ENCODE peak calls at places on chromosomes 2 and 18, in seven cellular contexts. S is Peyer's patch, G is heart left ventricle, T is gastrocnemius medialis, D is sigmoid colon, F is esophagus muscularis mucosa, K is adrenal gland. J is an unnamed sample.
A peak's percentile ranks its signal among the peaks of the same experiment; 100 is the strongest.

GRCh38 chr2:222837643-222838056 is 23.2 kb upstream of the ACSL3 start:
- DNase-seq in D (no peak), F (no peak), S (no peak), K (no peak), T (no peak), G (no peak), J (no peak)

GRCh38 chr2:57886196-57886786 is 160.3 kb upstream of the VRK2 start:
- DNase-seq in F (no peak), K (no peak), S (no peak), G (no peak), T (no peak), D (no peak), J (no peak)

GRCh38 chr2:207528980-207529329 is 807 bp upstream of the CREB1 start:
- DNase-seq in F (no peak), D (peak; percentile 82), T (peak; percentile 3), G (peak; percentile 46), K (no peak), S (peak; percentile 52), J (peak; percentile 35)

GRCh38 chr2:204948364-204948763 is 403.1 kb downstream of the PARD3B start:
- DNase-seq in G (no peak), T (no peak), S (no peak), K (no peak), D (no peak), F (no peak), J (no peak)

GRCh38 chr2:178478102-178478441 is 328 bp downstream of the FKBP7 start:
- DNase-seq in F (no peak), G (no peak), K (no peak), T (no peak), D (peak; percentile 60), S (no peak), J (peak; percentile 18)

GRCh38 chr2:36476411-36476810 is 120.8 kb downstream of the CRIM1 start:
- DNase-seq in D (no peak), F (no peak), G (no peak), T (no peak), K (no peak), S (no peak), J (no peak)

GRCh38 chr2:24509425-24509824 is 18.4 kb downstream of the NCOA1 start:
- DNase-seq in G (no peak), T (no peak), D (no peak), K (no peak), F (no peak), S (no peak), J (no peak)

GRCh38 chr2:207505728-207506127 is 24.0 kb upstream of the CREB1 start:
- DNase-seq in K (no peak), D (no peak), S (no peak), G (no peak), F (peak; percentile 62), T (no peak), J (no peak)

GRCh38 chr2:223888251-223888650 is 50.9 kb upstream of the AP1S3 start:
- DNase-seq in S (no peak), T (no peak), G (no peak), K (no peak), D (no peak), F (no peak), J (no peak)

GRCh38 chr2:3636586-3637310 is 21.3 kb upstream of the ALLC start:
- DNase-seq in K (no peak), S (no peak), F (no peak), T (no peak), G (no peak), D (peak; percentile 42), J (no peak)

GRCh38 chr2:241584446-241584845 is 25.9 kb downstream of the BOK start:
- DNase-seq in G (no peak), S (no peak), D (no peak), F (no peak), T (no peak), K (no peak), J (no peak)

GRCh38 chr18:33898427-33898826 is 320.4 kb downstream of the ASXL3 start:
- DNase-seq in T (no peak), F (no peak), K (no peak), D (no peak), G (no peak), S (no peak), J (no peak)

GRCh38 chr18:46843372-46843771 is 73.9 kb downstream of the PIAS2 start:
- DNase-seq in F (no peak), D (no peak), K (no peak), T (no peak), S (no peak), G (no peak), J (no peak)

GRCh38 chr2:145186303-145186702 is 666.4 kb upstream of the ZEB2 start:
- DNase-seq in G (peak; percentile 22), S (no peak), K (no peak), D (peak; percentile 69), T (no peak), F (no peak), J (no peak)

GRCh38 chr2:95323347-95324155 is 26.4 kb downstream of the KCNIP3 start:
- DNase-seq in D (no peak), F (no peak), S (no peak), G (no peak), K (no peak), T (no peak), J (peak; percentile 54)

GRCh38 chr2:241507430-241508239 is 749 bp downstream of the STK25 start:
- DNase-seq in K (peak; percentile 64), D (no peak), F (no peak), S (no peak), G (no peak), T (no peak), J (peak; percentile 61)

GRCh38 chr2:19763731-19764130 is 138.1 kb downstream of the TTC32 start:
- DNase-seq in T (no peak), G (no peak), K (no peak), D (no peak), F (no peak), S (no peak), J (no peak)

GRCh38 chr18:48949606-48950535 is 894 bp downstream of the SMAD7 start:
- DNase-seq in F (no peak), K (no peak), T (no peak), S (no peak), G (no peak), D (no peak), J (peak; percentile 66)

GRCh38 chr2:1653956-1654695 is 90.2 kb downstream of the PXDN start:
- DNase-seq in D (no peak), G (no peak), T (no peak), K (no peak), F (no peak), S (no peak), J (no peak)

GRCh38 chr2:165238295-165238694 is 919 bp upstream of the SCN2A start:
- DNase-seq in D (no peak), G (no peak), K (no peak), F (no peak), T (no peak), S (no peak), J (no peak)

GRCh38 chr2:118609138-118609537 is 238.3 kb downstream of the EN1 start:
- DNase-seq in D (no peak), F (no peak), K (no peak), T (no peak), S (no peak), G (no peak), J (no peak)

GRCh38 chr2:163713534-163714311 is 22.1 kb downstream of the FIGN start:
- DNase-seq in D (no peak), S (no peak), G (no peak), T (no peak), F (no peak), K (no peak), J (peak; percentile 24)

GRCh38 chr2:163708265-163708664 is 27.5 kb downstream of the FIGN start:
- DNase-seq in T (no peak), D (no peak), F (no peak), S (no peak), K (no peak), G (no peak), J (no peak)

GRCh38 chr2:163711699-163712098 is 24.1 kb downstream of the FIGN start:
- DNase-seq in T (no peak), S (no peak), F (no peak), K (no peak), D (no peak), G (no peak), J (no peak)

GRCh38 chr2:163709270-163709669 is 26.5 kb downstream of the FIGN start:
- DNase-seq in K (no peak), T (no peak), F (no peak), G (no peak), S (no peak), D (no peak), J (no peak)

GRCh38 chr2:163711244-163711643 is 24.6 kb downstream of the FIGN start:
- DNase-seq in G (no peak), F (no peak), D (no peak), S (no peak), T (no peak), K (no peak), J (no peak)
- TF ChIP-seq POLR2A in G (no peak), F (no peak), D (no peak), S (no peak), T (no peak), K (no peak), J (no peak)

DNA sequence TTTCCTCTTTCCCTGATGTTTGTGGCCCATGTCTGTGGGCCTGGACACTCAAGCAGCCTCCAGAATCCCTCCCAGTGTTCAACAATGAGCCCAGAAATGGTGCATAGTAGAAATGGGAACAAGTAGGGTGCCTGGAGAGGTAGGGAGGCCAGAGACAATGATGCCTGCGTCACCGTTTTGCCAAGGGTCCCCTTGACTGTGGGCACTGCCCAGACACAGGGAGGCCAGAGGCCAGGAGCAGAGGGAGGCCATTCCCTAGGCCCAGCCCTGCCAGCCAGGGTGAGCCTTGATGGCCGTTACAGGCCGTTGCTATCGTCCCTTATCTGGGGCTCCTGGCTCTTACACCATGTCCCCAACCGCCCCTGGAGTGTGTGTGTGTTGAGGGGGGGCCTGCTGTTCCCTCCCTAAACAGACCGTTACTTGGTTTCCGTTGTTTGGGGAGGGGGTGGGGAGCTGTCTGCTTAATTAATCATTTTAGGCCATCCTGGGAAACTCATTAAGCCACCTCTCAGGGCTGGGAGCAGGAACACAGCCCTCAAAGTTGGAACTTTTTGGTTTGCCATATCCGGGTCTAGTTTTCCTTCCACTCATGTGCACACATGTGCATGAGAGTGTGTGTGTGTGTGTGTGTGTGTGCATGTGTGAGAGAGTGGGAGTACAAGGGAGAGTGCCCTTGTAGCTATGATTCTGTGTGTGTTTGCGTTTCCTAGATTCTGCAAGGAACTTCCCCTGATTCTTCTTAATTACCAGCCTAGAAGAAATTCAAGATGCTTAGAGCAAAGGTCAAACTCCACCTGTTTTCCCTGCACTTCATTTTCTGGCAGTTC is 135.2 kb upstream of the HAAO start:
- DNase-seq in G (peak; percentile 74), F (no peak), D (no peak), K (no peak), T (no peak), S (no peak), J (peak; percentile 44)
- H3K27ac ChIP-seq in G (peak overlapping the region; percentile 93), F (peak overlapping the region; percentile 93), D (peak overlapping the region; percentile 88), K (peak overlapping the region; percentile 78), T (peak overlapping the region; percentile 73), S (peak overlapping the region; percentile 73), J (peak overlapping the region; percentile 88)

GRCh38 chr2:174340400-174341300 is 5.9 kb downstream of the SP9 start:
- DNase-seq in K (no peak), D (no peak), T (no peak), S (no peak), F (no peak), G (no peak), J (no peak)
- H3K4me3 ChIP-seq in K (no peak overlapping the region), D (no peak overlapping the region), T (no peak overlapping the region), S (no peak overlapping the region), F (no peak overlapping the region), G (no peak overlapping the region), J (no peak overlapping the region)

DNA sequence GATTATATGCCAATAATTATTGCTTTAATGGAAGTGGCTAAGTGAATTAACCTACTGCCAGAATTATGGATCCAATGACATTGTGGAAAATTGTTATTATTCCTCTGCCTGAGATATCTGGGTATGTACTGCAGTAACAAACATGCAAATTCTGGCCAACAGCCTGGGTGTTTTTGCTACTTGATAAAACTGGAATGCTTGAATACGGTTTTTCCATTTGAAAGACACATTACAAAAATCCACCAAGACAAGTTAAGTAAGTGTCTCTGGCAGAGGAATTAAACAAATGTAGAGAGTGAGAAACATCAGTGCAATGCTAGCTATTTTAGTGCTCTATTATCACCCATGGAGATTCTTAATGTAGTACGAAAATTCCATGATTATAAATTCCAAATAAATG is 312.4 kb upstream of the MEIS1 start:
- DNase-seq in G (no peak), S (no peak), T (no peak), F (no peak), D (no peak), K (no peak), J (no peak)
- TF ChIP-seq POLR2A in G (no peak), S (no peak), T (no peak), F (no peak), D (no peak), K (no peak), J (no peak)